ENCODE peak calls at places on chromosomes 6 and 20, in nine cellular contexts. N is kidney glomerular epithelial cell; B is caudate nucleus; D is activated CD4-positive, alpha-beta T cell treated with anti-CD3 and anti-CD28 coated beads, Interleukin-2, amount 10 ng/mL, durations not matched to agents 24 days and 14 days; J is EL; O is NCI-H1092; L is GM04503; P is ovary; C is T47D. M is an unnamed sample.

GRCh38 chr6:38131527-38131965 is 312.0 kb downstream of the ZFAND3 start:
- DNase-seq in N (peak), B (no peak), D (no peak), J (peak), O (no peak), L (peak), P (no peak), C (no peak), M (no peak)

GRCh38 chr6:154390034-154390433 is 33.4 kb upstream of the IPCEF1 start:
- DNase-seq in N (no peak), B (no peak), D (no peak), J (no peak), O (no peak), L (no peak), P (no peak), C (no peak), M (no peak)

GRCh38 chr6:119079288-119079809 is 885 bp upstream of the FAM184A start:
- DNase-seq in N (peak), B (no peak), D (no peak), J (peak), O (no peak), L (no peak), P (no peak), C (no peak), M (no peak)

GRCh38 chr6:154814063-154814462 is 80.8 kb downstream of the SCAF8 start:
- DNase-seq in N (no peak), B (no peak), D (no peak), J (no peak), O (no peak), L (no peak), P (no peak), C (no peak), M (no peak)

GRCh38 chr20:38650010-38650409 is 48.4 kb downstream of the ARHGAP40 start:
- DNase-seq in N (no peak), B (no peak), D (no peak), J (no peak), O (no peak), L (no peak), P (no peak), C (no peak), M (no peak)

GRCh38 chr20:57616143-57616951 is 3.9 kb downstream of the ZBP1 start:
- DNase-seq in N (no peak), B (no peak), D (no peak), J (no peak), O (no peak), L (no peak), P (no peak), C (no peak), M (no peak)

GRCh38 chr20:15763344-15763743 is 809.9 kb downstream of the KIF16B start:
- DNase-seq in N (peak), B (no peak), D (no peak), J (no peak), O (no peak), L (no peak), P (no peak), C (no peak), M (no peak)

GRCh38 chr6:166277021-166277420 is 31.2 kb downstream of the PRR18 start:
- DNase-seq in N (no peak), B (peak), D (no peak), J (no peak), O (no peak), L (peak), P (no peak), C (no peak), M (no peak)

GRCh38 chr6:121105461-121105860 is 228.8 kb downstream of the TBC1D32 start:
- DNase-seq in N (no peak), B (no peak), D (no peak), J (no peak), O (no peak), L (no peak), P (no peak), C (no peak), M (no peak)

GRCh38 chr6:50921968-50922367 is 103.3 kb downstream of the TFAP2B start:
- DNase-seq in N (no peak), B (no peak), D (no peak), J (no peak), O (no peak), L (no peak), P (no peak), C (no peak), M (no peak)

GRCh38 chr6:139858444-139858843 is 484.0 kb upstream of the CITED2 start:
- DNase-seq in N (no peak), B (no peak), D (no peak), J (no peak), O (no peak), L (no peak), P (no peak), C (no peak), M (peak)

GRCh38 chr6:87755697-87756671 is 54.0 kb upstream of the AKIRIN2 start:
- DNase-seq in N (no peak), B (no peak), D (no peak), J (peak), O (no peak), L (peak), P (no peak), C (no peak), M (no peak)

GRCh38 chr6:109690373-109690739 is 646 bp downstream of the AK9 start:
- DNase-seq in N (peak), B (no peak), D (peak), J (peak), O (peak), L (no peak), P (peak), C (peak), M (peak)

GRCh38 chr6:31270788-31271640 is 878 bp downstream of the HLA-C start:
- DNase-seq in N (no peak), B (no peak), D (peak), J (peak), O (no peak), L (peak), P (peak), C (no peak), M (peak)

GRCh38 chr6:166325383-166326042 is 16.8 kb downstream of the SFT2D1 start:
- DNase-seq in N (no peak), B (no peak), D (no peak), J (no peak), O (no peak), L (no peak), P (no peak), C (no peak), M (no peak)

GRCh38 chr6:136037885-136038460 is 186.5 kb downstream of the PDE7B start:
- DNase-seq in N (peak), B (no peak), D (no peak), J (peak), O (no peak), L (no peak), P (peak), C (no peak), M (no peak)

GRCh38 chr6:21270501-21271290 is 322.9 kb upstream of the SOX4 start:
- DNase-seq in N (no peak), B (no peak), D (no peak), J (no peak), O (no peak), L (no peak), P (no peak), C (no peak), M (no peak)

GRCh38 chr20:48238781-48239180 is 453.5 kb upstream of the SULF2 start:
- DNase-seq in N (no peak), B (no peak), D (no peak), J (no peak), O (no peak), L (no peak), P (no peak), C (no peak), M (no peak)

GRCh38 chr6:158853072-158853871 is 34.1 kb upstream of the EZR start:
- DNase-seq in N (peak), B (no peak), D (peak), J (peak), O (no peak), L (peak), P (peak), C (peak), M (peak)

GRCh38 chr6:34950849-34951248 is 61.8 kb downstream of the ANKS1A start:
- DNase-seq in N (no peak), B (no peak), D (no peak), J (no peak), O (no peak), L (no peak), P (no peak), C (no peak), M (no peak)

GRCh38 chr6:169976301-169977081 is 225.1 kb downstream of the ERMARD start:
- DNase-seq in N (no peak), B (no peak), D (no peak), J (no peak), O (no peak), L (no peak), P (no peak), C (no peak), M (no peak)

GRCh38 chr20:10177326-10177725 is 41.3 kb upstream of the SNAP25 start:
- DNase-seq in N (no peak), B (no peak), D (no peak), J (no peak), O (no peak), L (no peak), P (no peak), C (no peak), M (no peak)

GRCh38 chr20:19893356-19893755 is 123.8 kb upstream of the NAA20 start:
- DNase-seq in N (no peak), B (no peak), D (no peak), J (peak), O (no peak), L (no peak), P (no peak), C (no peak), M (no peak)

GRCh38 chr20:12670292-12670691 is 338.5 kb upstream of the SPTLC3 start:
- DNase-seq in N (no peak), B (no peak), D (no peak), J (no peak), O (no peak), L (no peak), P (no peak), C (no peak), M (no peak)

GRCh38 chr6:7166410-7167293 is 58.9 kb downstream of the RREB1 start:
- DNase-seq in N (no peak), B (no peak), D (no peak), J (no peak), O (no peak), L (no peak), P (no peak), C (no peak), M (no peak)

GRCh38 chr6:21613809-21614208 is 20.3 kb downstream of the SOX4 start:
- DNase-seq in N (no peak), B (no peak), D (no peak), J (no peak), O (no peak), L (no peak), P (no peak), C (no peak), M (peak)

GRCh38 chr20:46671866-46672542 is 17.2 kb downstream of the TP53RK start:
- DNase-seq in N (no peak), B (no peak), D (no peak), J (no peak), O (no peak), L (no peak), P (no peak), C (no peak), M (no peak)

GRCh38 chr6:63819831-63820230 is 184.2 kb downstream of the PHF3 start:
- DNase-seq in N (no peak), B (no peak), D (no peak), J (no peak), O (no peak), L (no peak), P (no peak), C (no peak), M (no peak)

GRCh38 chr6:10312445-10312844 is 102.4 kb downstream of the TFAP2A start:
- DNase-seq in N (no peak), B (no peak), D (no peak), J (no peak), O (no peak), L (no peak), P (no peak), C (no peak), M (no peak)

GRCh38 chr6:169792306-169793015 is 41.0 kb downstream of the ERMARD start:
- DNase-seq in N (no peak), B (no peak), D (no peak), J (no peak), O (no peak), L (no peak), P (no peak), C (no peak), M (no peak)

GRCh38 chr6:116223355-116223754 is 30.5 kb downstream of the TSPYL4 start:
- DNase-seq in N (no peak), B (no peak), D (no peak), J (no peak), O (no peak), L (no peak), P (no peak), C (no peak), M (no peak)

GRCh38 chr6:123415844-123416468 is 220.8 kb downstream of the TRDN start:
- DNase-seq in N (peak), B (no peak), D (peak), J (peak), O (peak), L (peak), P (peak), C (no peak), M (peak)

GRCh38 chr6:131317516-131317915 is 182.2 kb downstream of the AKAP7 start:
- DNase-seq in N (no peak), B (no peak), D (no peak), J (no peak), O (no peak), L (peak), P (no peak), C (no peak), M (no peak)